ENCODE peak calls at places on chromosome 3, in nine cellular contexts. E is left ventricle myocardium inferior; F is bronchial epithelial cell; Y is islet precursor cell; J is NCI-H1092; R is stimulated activated CD4-positive, alpha-beta T cell treated with anti-CD3 and anti-CD28 coated beads, Interleukin-4, amount 100 ng/mL, for 48 hours; V is GM04504; S is B cell; I is activated T-cell treated with anti-CD3 and anti-CD28 coated beads for 1 hour. G is an unnamed sample.

GRCh38 chr3:126573492-126574117 is 14.9 kb upstream of the C3orf22 start:
- DNase-seq in V (no peak), E (no peak), J (no peak), R (no peak), S (no peak), F (peak), I (no peak), Y (no peak), G (no peak)

GRCh38 chr3:46422617-46423016 is 15.6 kb downstream of the CCRL2 start:
- DNase-seq in R (no peak), I (no peak), E (no peak), Y (peak), F (peak), V (no peak), S (no peak), J (no peak), G (no peak)

GRCh38 chr3:126441256-126441880 is 34.3 kb downstream of the ZXDC start:
- DNase-seq in R (no peak), E (no peak), I (no peak), J (no peak), Y (peak), S (no peak), V (no peak), F (no peak), G (no peak)

GRCh38 chr3:189995129-189995528 is 125.6 kb downstream of the P3H2 start:
- DNase-seq in E (no peak), I (no peak), R (no peak), J (no peak), Y (no peak), S (no peak), V (no peak), F (no peak), G (no peak)

GRCh38 chr3:194824676-194825075 is 139.0 kb downstream of the FAM43A start:
- DNase-seq in Y (no peak), I (no peak), V (no peak), S (no peak), R (no peak), J (no peak), E (peak), F (no peak), G (no peak)

GRCh38 chr3:174783502-174783901 is 75.6 kb upstream of the NAALADL2 start:
- DNase-seq in S (no peak), Y (no peak), V (no peak), J (no peak), E (no peak), I (no peak), R (no peak), F (no peak), G (no peak)

GRCh38 chr3:118029049-118029448 is 1005.6 kb downstream of the IGSF11 start:
- DNase-seq in E (no peak), J (no peak), I (no peak), S (no peak), R (no peak), F (no peak), Y (no peak), V (no peak), G (no peak)

GRCh38 chr3:25587526-25587925 is 77.2 kb downstream of the TOP2B start:
- DNase-seq in I (no peak), R (no peak), S (no peak), F (no peak), Y (peak), V (no peak), E (no peak), J (no peak), G (no peak)

GRCh38 chr3:166688665-166689064 is 691.4 kb downstream of the ZBBX start:
- DNase-seq in V (no peak), J (no peak), I (no peak), R (no peak), Y (no peak), F (peak), S (no peak), E (no peak), G (no peak)